ENCODE peak calls at places on chromosomes 11 and 22, in eight cellular contexts. K, V, F, C, X, D, I and G are unnamed samples.

GRCh38 chr22:17258015-17258827 is 39.0 kb upstream of the ADA2 start:
- DNase-seq in C (peak), F (no peak), X (peak), I (no peak), V (peak), K (peak), D (peak), G (no peak)

GRCh38 chr11:83655996-83656395 is 369.8 kb upstream of the CCDC90B start:
- DNase-seq in K (no peak), I (no peak), D (peak), V (no peak), X (no peak), C (no peak), F (no peak), G (no peak)

GRCh38 chr11:723120-723883 is 17.3 kb downstream of the EPS8L2 start:
- DNase-seq in V (peak), I (peak), F (no peak), K (peak), D (peak), C (peak), X (peak), G (no peak)

GRCh38 chr11:124900464-124900863 is 2.8 kb upstream of the ROBO4 start:
- DNase-seq in D (no peak), I (peak), F (no peak), X (peak), C (peak), K (no peak), V (peak), G (peak)

GRCh38 chr11:103959279-103959930 is 77.0 kb upstream of the DDI1 start:
- DNase-seq in I (peak), V (peak), C (no peak), K (no peak), X (peak), F (no peak), D (no peak), G (peak)

GRCh38 chr22:37189011-37189466 is 992 bp upstream of the C1QTNF6 start:
- DNase-seq in V (peak), C (peak), F (no peak), D (peak), I (peak), X (peak), K (no peak), G (no peak)

GRCh38 chr11:76155455-76156232 is 50.7 kb downstream of the WNT11 start:
- DNase-seq in X (no peak), F (no peak), C (no peak), D (no peak), V (no peak), K (no peak), I (no peak), G (no peak)

GRCh38 chr11:6655790-6656580 is at the start of gene DCHS1:
- DNase-seq in K (no peak), F (no peak), I (no peak), V (no peak), D (no peak), X (no peak), C (no peak), G (no peak)

GRCh38 chr11:1199689-1200610 is 22.9 kb upstream of the MUC5B start:
- DNase-seq in D (no peak), I (no peak), X (peak), C (peak), V (no peak), F (no peak), K (peak), G (no peak)

GRCh38 chr11:33808228-33808828 is 34.0 kb upstream of the FBXO3 start:
- DNase-seq in K (peak), X (peak), F (peak), V (peak), C (peak), I (peak), D (peak), G (peak)